ENCODE peak calls at places on chromosome 16, in four cellular contexts. J is activated T-cell treated with anti-CD3 and anti-CD28 coated beads, Interleukin-2, amount 50 U/mL, for 72 hours; M is lung; E is kidney glomerular epithelial cell. S is an unnamed sample.

GRCh38 chr16:30395155-30395991 is at the start of gene ZNF48:
- DNase-seq in J (peak; percentile 79), M (peak; percentile 82), E (peak; percentile 74), S (peak; percentile 87)

GRCh38 chr16:73037331-73037745 is 10.6 kb downstream of the ZFHX3 start:
- DNase-seq in J (no peak), M (no peak), E (no peak), S (no peak)

GRCh38 chr16:4057439-4057877 is 58.8 kb downstream of the ADCY9 start:
- DNase-seq in J (no peak), M (no peak), E (no peak), S (no peak)

GRCh38 chr16:88383401-88384221 is 852 bp downstream of the ZNF469 start:
- DNase-seq in J (peak; percentile 27), M (no peak), E (no peak), S (no peak)

GRCh38 chr16:85028638-85029412 is 1.2 kb downstream of the KIAA0513 start:
- DNase-seq in J (peak; percentile 78), M (no peak), E (peak; percentile 28), S (peak; percentile 54)

GRCh38 chr16:27894441-27894840 is 169.1 kb downstream of the GSG1L start:
- DNase-seq in J (no peak), M (no peak), E (no peak), S (no peak)

GRCh38 chr16:64061621-64062020 is 1060.2 kb downstream of the CDH11 start:
- DNase-seq in J (no peak), M (no peak), E (no peak), S (no peak)

GRCh38 chr16:71687853-71688252 is 36.6 kb downstream of the PHLPP2 start:
- DNase-seq in J (no peak), M (no peak), E (no peak), S (no peak)

GRCh38 chr16:82638095-82638798 is 11.5 kb downstream of the CDH13 start:
- DNase-seq in J (no peak), M (no peak), E (peak; percentile 46), S (no peak)

GRCh38 chr16:24010440-24011089 is 174.8 kb downstream of the PRKCB start:
- DNase-seq in J (peak; percentile 82), M (peak; percentile 74), E (peak; percentile 27), S (peak; percentile 48)

GRCh38 chr16:89410794-89411309 is 79.5 kb downstream of the ANKRD11 start:
- DNase-seq in J (no peak), M (peak; percentile 73), E (peak; percentile 52), S (no peak)

GRCh38 chr16:56277040-56277439 is 85.8 kb downstream of the GNAO1 start:
- DNase-seq in J (no peak), M (no peak), E (no peak), S (no peak)

GRCh38 chr16:85947511-85948509 is 48.8 kb downstream of the IRF8 start:
- DNase-seq in J (peak; percentile 58), M (no peak), E (no peak), S (peak; percentile 84)

GRCh38 chr16:55326261-55326802 is 2.3 kb downstream of the IRX6 start:
- DNase-seq in J (no peak), M (no peak), E (no peak), S (no peak)

S was measured in GM13977.